ENCODE peak calls at places on chromosomes 5 and 9, in four cellular contexts. One of them, this sample, is unnamed.

GRCh38 chr5:77499973-77500372 is 7.9 kb upstream of the WDR41 start:
- DNase-seq in AG09319: no peak
- DNase-seq in ovary: no peak
- DNase-seq in choroid plexus epithelial cell: no peak
- DNase-seq in this sample: no peak

GRCh38 chr5:132294728-132295504 is 722 bp downstream of the SLC22A4 start:
- DNase-seq in AG09319: peak; percentile 38
- DNase-seq in ovary: peak; percentile 66
- DNase-seq in choroid plexus epithelial cell: peak; percentile 80
- DNase-seq in this sample: peak; percentile 79

GRCh38 chr5:154367101-154367500 is 78.7 kb upstream of the SAP30L start:
- DNase-seq in AG09319: no peak
- DNase-seq in ovary: no peak
- DNase-seq in choroid plexus epithelial cell: peak; percentile 73
- DNase-seq in this sample: no peak

GRCh38 chr5:126106032-126106431 is 317.2 kb upstream of the GRAMD2B start:
- DNase-seq in AG09319: no peak
- DNase-seq in ovary: no peak
- DNase-seq in choroid plexus epithelial cell: peak; percentile 41
- DNase-seq in this sample: no peak

GRCh38 chr5:89981871-89982773 is 427.4 kb downstream of the CETN3 start:
- DNase-seq in AG09319: no peak
- DNase-seq in ovary: no peak
- DNase-seq in choroid plexus epithelial cell: no peak
- DNase-seq in this sample: no peak

GRCh38 chr5:136036293-136036911 is 7.6 kb downstream of the TGFBI start:
- DNase-seq in AG09319: no peak
- DNase-seq in ovary: no peak
- DNase-seq in choroid plexus epithelial cell: no peak
- DNase-seq in this sample: no peak

GRCh38 chr9:71895122-71895521 is 15.9 kb downstream of the ABHD17B start:
- DNase-seq in AG09319: no peak
- DNase-seq in ovary: no peak
- DNase-seq in choroid plexus epithelial cell: peak; percentile 64
- DNase-seq in this sample: no peak

GRCh38 chr5:462051-462481 is 19.1 kb downstream of the EXOC3 start:
- DNase-seq in AG09319: no peak
- DNase-seq in ovary: no peak
- DNase-seq in choroid plexus epithelial cell: no peak
- DNase-seq in this sample: no peak

GRCh38 chr5:55855509-55855908 is 4.4 kb downstream of the IL31RA start:
- DNase-seq in AG09319: no peak
- DNase-seq in ovary: no peak
- DNase-seq in choroid plexus epithelial cell: peak; percentile 57
- DNase-seq in this sample: no peak

GRCh38 chr5:1386274-1386717 is 41.4 kb upstream of the CLPTM1L start:
- DNase-seq in AG09319: no peak
- DNase-seq in ovary: peak; percentile 71
- DNase-seq in choroid plexus epithelial cell: peak; percentile 7
- DNase-seq in this sample: no peak

GRCh38 chr9:127717766-127718165 is 1.9 kb downstream of the TTC16 start:
- DNase-seq in AG09319: no peak
- DNase-seq in ovary: no peak
- DNase-seq in choroid plexus epithelial cell: no peak
- DNase-seq in this sample: no peak

GRCh38 chr5:157463621-157464407 is 3.8 kb downstream of the NIPAL4 start:
- DNase-seq in AG09319: no peak
- DNase-seq in ovary: no peak
- DNase-seq in choroid plexus epithelial cell: no peak
- DNase-seq in this sample: no peak

GRCh38 chr5:176697267-176697928 is 50.1 kb downstream of the TSPAN17 start:
- DNase-seq in AG09319: no peak
- DNase-seq in ovary: no peak
- DNase-seq in choroid plexus epithelial cell: no peak
- DNase-seq in this sample: no peak

GRCh38 chr9:36765077-36765390 is 192.3 kb downstream of the MELK start:
- DNase-seq in AG09319: no peak
- DNase-seq in ovary: no peak
- DNase-seq in choroid plexus epithelial cell: no peak
- DNase-seq in this sample: no peak

GRCh38 chr5:3659907-3660306 is 64.3 kb downstream of the IRX1 start:
- DNase-seq in AG09319: no peak
- DNase-seq in ovary: no peak
- DNase-seq in choroid plexus epithelial cell: no peak
- DNase-seq in this sample: no peak

GRCh38 chr9:16213781-16214515 is 656.5 kb downstream of the BNC2 start:
- DNase-seq in AG09319: peak; percentile 93
- DNase-seq in ovary: peak; percentile 77
- DNase-seq in choroid plexus epithelial cell: peak; percentile 98
- DNase-seq in this sample: no peak

GRCh38 chr9:116160676-116161571 is 7.3 kb downstream of the PAPPA start:
- DNase-seq in AG09319: no peak
- DNase-seq in ovary: no peak
- DNase-seq in choroid plexus epithelial cell: peak; percentile 80
- DNase-seq in this sample: no peak

GRCh38 chr5:132059696-132060500 is 557 bp upstream of the IL3 start:
- DNase-seq in AG09319: no peak
- DNase-seq in ovary: peak; percentile 17
- DNase-seq in choroid plexus epithelial cell: no peak
- DNase-seq in this sample: no peak

GRCh38 chr9:85600675-85601263 is 141.0 kb downstream of the AGTPBP1 start:
- DNase-seq in AG09319: no peak
- DNase-seq in ovary: no peak
- DNase-seq in choroid plexus epithelial cell: no peak
- DNase-seq in this sample: peak; percentile 67